ENCODE peak calls at places on chromosomes 16 and 17, in six cellular contexts. M is left ventricle myocardium inferior; B is left lung; I is transverse colon; D is uterus; E is CD8-positive, alpha-beta T cell. W is an unnamed sample.

GRCh38 chr17:8144401-8145295 is 7.6 kb downstream of the PER1 start:
- DNase-seq in E (no peak), I (no peak), B (peak; percentile 64), D (no peak), M (no peak), W (no peak)

GRCh38 chr17:6666077-6666521 is 14.5 kb downstream of the C17orf100 start:
- DNase-seq in E (no peak), M (peak; percentile 60), B (no peak), I (peak; percentile 66), D (peak; percentile 65), W (peak; percentile 75)

GRCh38 chr17:14997290-14997689 is 267.8 kb downstream of the PMP22 start:
- DNase-seq in D (no peak), B (no peak), E (no peak), M (no peak), I (no peak), W (no peak)

GRCh38 chr16:58124601-58124915 is 4.6 kb downstream of the CFAP20 start:
- DNase-seq in E (no peak), D (no peak), M (no peak), B (no peak), I (no peak), W (no peak)

GRCh38 chr17:41308918-41309359 is at the start of gene KRTAP16-1:
- DNase-seq in D (no peak), E (peak; percentile 47), M (no peak), I (no peak), B (peak; percentile 69), W (no peak)

GRCh38 chr16:87834668-87835473 is 34.4 kb downstream of the SLC7A5 start:
- DNase-seq in I (no peak), M (no peak), E (no peak), D (no peak), B (peak; percentile 45), W (peak; percentile 52)

GRCh38 chr17:50768348-50768761 is 1.0 kb upstream of the ANKRD40CL start:
- DNase-seq in B (no peak), I (peak; percentile 95), E (no peak), M (no peak), D (no peak), W (no peak)

GRCh38 chr17:43132117-43132516 is 7.0 kb upstream of the BRCA1 start:
- DNase-seq in M (no peak), D (no peak), I (no peak), B (no peak), E (no peak), W (no peak)

GRCh38 chr16:79003026-79003617 is 597.4 kb downstream of the MAF start:
- DNase-seq in M (no peak), E (no peak), B (no peak), D (no peak), I (no peak), W (no peak)

GRCh38 chr17:19470529-19471261 is 59.7 kb downstream of the RNF112 start:
- DNase-seq in E (no peak), M (peak; percentile 79), D (peak; percentile 82), B (no peak), I (peak; percentile 63), W (peak; percentile 68)

GRCh38 chr16:4261557-4262172 is 11.2 kb downstream of the TFAP4 start:
- DNase-seq in M (no peak), I (peak; percentile 24), D (peak; percentile 39), B (peak; percentile 85), E (peak; percentile 5), W (no peak)

GRCh38 chr16:15775209-15775608 is 81.6 kb downstream of the MYH11 start:
- DNase-seq in B (no peak), M (no peak), D (no peak), E (no peak), I (no peak), W (no peak)

GRCh38 chr17:68450801-68451200 is 6.5 kb downstream of the WIPI1 start:
- DNase-seq in D (no peak), I (no peak), M (no peak), E (no peak), B (no peak), W (no peak)

GRCh38 chr17:68450391-68450790 is 6.9 kb downstream of the WIPI1 start:
- DNase-seq in I (no peak), E (no peak), B (no peak), D (no peak), M (no peak), W (no peak)

GRCh38 chr17:68453991-68454665 is 3.2 kb downstream of the WIPI1 start:
- DNase-seq in B (no peak), I (no peak), E (no peak), M (no peak), D (no peak), W (no peak)

GRCh38 chr17:68452724-68453290 is 4.5 kb downstream of the WIPI1 start:
- DNase-seq in D (no peak), B (no peak), M (no peak), I (no peak), E (no peak), W (no peak)

DNA sequence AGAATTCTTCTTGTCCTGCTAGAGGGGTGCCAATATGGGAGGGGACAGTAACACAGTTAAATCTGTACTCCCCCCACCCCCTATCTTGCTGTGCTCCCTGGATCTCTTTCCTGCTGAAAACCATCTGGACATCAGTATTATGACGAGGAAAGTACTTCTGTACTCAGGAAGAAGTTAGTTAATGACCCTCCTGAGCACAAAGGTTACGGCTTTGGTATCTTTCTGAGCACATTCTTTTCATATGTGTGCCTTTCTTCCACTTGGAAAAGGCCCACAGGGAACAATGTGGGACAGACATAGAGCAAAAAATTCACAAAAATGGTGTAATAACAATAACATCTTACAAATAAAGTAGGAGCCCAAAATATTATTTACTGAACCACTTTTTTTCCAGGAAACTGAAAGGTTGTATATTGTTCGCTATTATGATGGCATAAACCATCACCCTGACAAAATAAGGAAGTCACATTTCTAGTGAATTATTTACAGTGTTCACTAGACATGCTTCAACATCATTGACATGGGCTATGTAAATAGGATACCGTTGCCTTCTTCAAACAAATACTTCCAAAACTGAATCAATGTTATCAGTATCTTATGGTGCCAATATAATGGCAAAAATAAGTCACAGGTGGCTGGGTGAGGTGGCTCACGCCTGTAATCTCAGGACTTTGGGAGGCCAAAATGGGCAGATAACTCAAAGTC is 5.5 kb downstream of the WIPI1 start:
- DNase-seq in M (no peak), E (no peak), I (no peak), B (no peak), D (no peak), W (no peak)
- H3K27ac ChIP-seq in M (peak overlapping the region; percentile 98), E (no peak overlapping the region), I (peak overlapping the region; percentile 81), B (no peak overlapping the region), D (no peak overlapping the region), W (no peak overlapping the region)

GRCh38 chr16:31291376-31291775 is 31.6 kb downstream of the ITGAM start:
- DNase-seq in B (no peak), D (no peak), M (no peak), I (no peak), E (no peak), W (no peak)
- H3K4me1 ChIP-seq in B (no peaks in the 10 kb centered on the region), D (no peaks in the 10 kb centered on the region), M (no peaks in the 10 kb centered on the region), I (no peaks in the 10 kb centered on the region), E (no peaks in the 10 kb centered on the region), W (no peaks in the 10 kb centered on the region)

GRCh38 chr17:79702071-79702470 is 28.7 kb upstream of the ENPP7 start:
- DNase-seq in I (no peak), E (no peak), B (no peak), M (no peak), D (no peak), W (no peak)
- TF ChIP-seq CTCF in I (no peak), E (no peak), B (no peak), M (no peak), D (no peak), W (no peak)

DNA sequence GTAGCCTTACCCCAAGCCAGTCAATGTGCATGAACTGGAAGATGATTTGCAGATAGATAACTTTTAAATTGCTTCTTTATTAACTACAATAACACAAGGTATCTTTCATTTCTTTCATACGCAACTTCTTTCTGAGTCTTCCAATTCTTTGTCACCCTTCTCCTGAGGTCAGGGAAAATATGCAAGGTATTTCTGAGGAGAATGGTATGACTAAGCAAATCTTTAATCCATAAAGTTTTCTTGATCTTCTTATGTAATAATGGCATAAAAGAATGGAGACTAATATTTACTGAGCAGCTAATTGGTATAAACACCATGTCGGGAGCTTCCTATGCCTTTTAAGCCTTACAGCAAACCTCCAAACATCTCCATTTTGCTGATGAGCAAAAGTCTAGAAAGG is 438.9 kb downstream of the KCNJ2 start:
- DNase-seq in M (no peak), E (no peak), D (no peak), I (no peak), B (no peak), W (no peak)
- H3K27ac ChIP-seq in M (no peak overlapping the region), E (no peak overlapping the region), D (no peak overlapping the region), I (no peak overlapping the region), B (no peak overlapping the region), W (no peak overlapping the region)

GRCh38 chr16:49698931-49699715 is 156.8 kb downstream of the ZNF423 start:
- DNase-seq in I (no peak), D (peak; percentile 63), M (peak; percentile 72), E (no peak), B (no peak), W (peak; percentile 72)
- H3K4me1 ChIP-seq in I (peaks cover 26% of the 10 kb centered on the region), D (peaks cover 26% of the 10 kb centered on the region), M (peaks cover 57% of the 10 kb centered on the region), E (no peaks in the 10 kb centered on the region), B (peaks cover 18% of the 10 kb centered on the region), W (peaks cover 49% of the 10 kb centered on the region)

W was measured in heart right ventricle.